ENCODE peak calls at places on chromosomes 3 and 15, in eight cellular contexts. O is immature natural killer cell; T is mesendoderm; A is NCI-H2081; Y is GM04503; Q is NCI-H1092 treated with DMSO at 0.1 percent for 48 hours; D is stimulated activated CD4-positive, alpha-beta T cell treated with anti-CD3 and anti-CD28 coated beads, TNF-alpha, amount 100 ng/mL, for 24 hours; K is activated CD4-positive, alpha-beta T cell treated with anti-CD3 and anti-CD28 coated beads, Interleukin-2, amount 10 ng/mL, durations not matched to agents 7 days and 5 days. X is an unnamed sample.

GRCh38 chr3:131896285-131896684 is 138.5 kb downstream of the CPNE4 start:
- DNase-seq in O (no peak), T (no peak), A (no peak), Y (no peak), Q (no peak), D (no peak), K (no peak), X (no peak)

GRCh38 chr3:11385908-11386307 is 113.7 kb downstream of the ATG7 start:
- DNase-seq in O (no peak), T (peak), A (no peak), Y (no peak), Q (no peak), D (no peak), K (no peak), X (no peak)

GRCh38 chr3:126345231-126345630 is 12.0 kb downstream of the KLF15 start:
- DNase-seq in O (no peak), T (no peak), A (no peak), Y (no peak), Q (no peak), D (no peak), K (no peak), X (no peak)

GRCh38 chr15:62494144-62494543 is 329.1 kb upstream of the C2CD4B start:
- DNase-seq in O (no peak), T (peak), A (no peak), Y (no peak), Q (no peak), D (no peak), K (no peak), X (no peak)

GRCh38 chr3:79175870-79176269 is 591.9 kb downstream of the ROBO1 start:
- DNase-seq in O (no peak), T (no peak), A (no peak), Y (no peak), Q (no peak), D (no peak), K (no peak), X (no peak)

GRCh38 chr3:194369522-194370279 is at the start of gene LRRC15:
- DNase-seq in O (no peak), T (peak), A (no peak), Y (peak), Q (no peak), D (no peak), K (no peak), X (no peak)

GRCh38 chr3:41907330-41908073 is 54.4 kb downstream of the ULK4 start:
- DNase-seq in O (no peak), T (no peak), A (no peak), Y (no peak), Q (no peak), D (no peak), K (no peak), X (no peak)

GRCh38 chr15:77659350-77660321 is 26.9 kb upstream of the LINGO1 start:
- DNase-seq in O (no peak), T (peak), A (peak), Y (no peak), Q (peak), D (no peak), K (peak), X (no peak)

GRCh38 chr15:61318276-61318675 is 89.2 kb upstream of the RORA start:
- DNase-seq in O (no peak), T (peak), A (peak), Y (no peak), Q (peak), D (no peak), K (no peak), X (no peak)